ENCODE peak calls at places on chromosomes 13 and 19, in four cellular contexts. L, N, G and Y are unnamed samples.

GRCh38 chr13:24727731-24728601 is 36.0 kb upstream of the RNF17 start:
- DNase-seq in N (peak; percentile 76), G (peak; percentile 43), L (peak; percentile 54), Y (peak; percentile 68)

GRCh38 chr13:38900188-38900587 is 90.4 kb downstream of the STOML3 start:
- DNase-seq in N (no peak), G (no peak), L (no peak), Y (peak; percentile 27)

GRCh38 chr19:46791944-46792343 is 3.5 kb upstream of the SLC1A5 start:
- DNase-seq in N (no peak), L (peak; percentile 10), G (no peak), Y (no peak)

GRCh38 chr13:72463561-72463960 is 263.9 kb downstream of the MZT1 start:
- DNase-seq in N (no peak), G (no peak), L (no peak), Y (peak; percentile 46)

GRCh38 chr19:2547721-2548120 is 71.8 kb downstream of the GADD45B start:
- DNase-seq in G (no peak), L (no peak), N (no peak), Y (no peak)

GRCh38 chr13:112970552-112971287 is 1.7 kb downstream of the MCF2L start:
- DNase-seq in G (no peak), N (no peak), L (no peak), Y (no peak)

GRCh38 chr19:41088151-41088550 is at the start of gene CYP2A13:
- DNase-seq in L (no peak), G (no peak), N (no peak), Y (no peak)

GRCh38 chr19:16391301-16392055 is 66.9 kb downstream of the KLF2 start:
- DNase-seq in G (no peak), N (no peak), L (no peak), Y (no peak)

GRCh38 chr19:14677464-14677863 is 2.8 kb upstream of the ADGRE3 start:
- DNase-seq in L (no peak), N (no peak), G (no peak), Y (no peak)

GRCh38 chr19:16398530-16399241 is 73.1 kb downstream of the EPS15L1 start:
- DNase-seq in G (no peak), N (no peak), L (no peak), Y (no peak)

DNA sequence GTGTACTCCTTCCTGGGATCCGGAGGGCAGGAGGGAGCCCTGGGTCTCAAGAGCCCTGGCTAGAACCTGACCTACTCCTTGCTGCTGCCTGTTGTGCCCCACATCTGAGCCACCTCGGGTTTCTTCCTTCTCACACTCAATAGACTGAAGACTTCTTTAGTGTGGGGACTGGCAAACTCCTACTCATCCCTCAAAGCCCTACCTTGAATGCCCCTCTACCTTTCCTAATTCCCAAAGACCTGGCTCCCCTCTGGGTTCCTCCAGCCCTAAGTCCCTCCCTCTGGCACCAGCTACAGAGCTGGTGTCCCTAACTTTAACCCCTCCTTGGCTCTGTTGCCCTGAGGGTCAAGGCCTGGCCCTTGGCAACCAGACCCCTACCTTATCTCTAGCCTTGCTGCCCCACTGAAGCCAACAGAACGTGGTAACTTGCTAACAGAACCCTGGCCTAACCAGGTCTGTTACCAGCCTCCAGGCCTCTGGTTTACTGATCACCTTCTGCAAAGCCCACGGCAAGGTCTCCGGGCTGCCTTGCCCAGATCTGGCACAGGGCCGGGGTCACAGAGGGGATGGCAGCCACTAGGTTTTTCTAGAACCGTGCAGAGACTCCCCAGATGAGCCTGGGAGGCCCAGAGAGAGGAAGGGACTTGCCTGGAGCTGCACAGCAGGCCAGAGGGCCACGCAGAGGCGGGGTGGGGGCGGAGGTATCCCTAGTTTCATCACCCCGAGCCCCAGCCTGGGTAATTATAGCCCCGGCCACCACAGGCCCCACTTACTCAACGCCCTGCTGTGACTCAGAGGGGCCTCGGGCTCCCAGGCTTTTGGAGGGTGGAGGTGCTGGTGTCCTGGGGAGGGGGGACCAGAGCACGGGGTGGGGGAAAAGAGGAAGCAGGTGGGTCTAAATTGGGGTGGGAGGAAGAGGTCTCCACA is 15.3 kb downstream of the ZBTB7A start:
- DNase-seq in N (peak; percentile 44), L (no peak), G (no peak), Y (no peak)
- TF ChIP-seq BHLHE40 in N (no peak), L (no peak), G (no peak), Y (no peak)

GRCh38 chr19:4983346-4984105 is 14.6 kb downstream of the KDM4B start:
- DNase-seq in G (no peak), L (no peak), N (no peak), Y (no peak)

GRCh38 chr19:4986056-4986455 is 17.1 kb downstream of the KDM4B start:
- DNase-seq in N (no peak), G (no peak), L (no peak), Y (no peak)

GRCh38 chr19:4984106-4984380 is 15.1 kb downstream of the KDM4B start:
- DNase-seq in N (no peak), L (no peak), G (no peak), Y (no peak)

GRCh38 chr19:4985551-4985991 is 16.7 kb downstream of the KDM4B start:
- DNase-seq in G (no peak), N (no peak), L (no peak), Y (no peak)

DNA sequence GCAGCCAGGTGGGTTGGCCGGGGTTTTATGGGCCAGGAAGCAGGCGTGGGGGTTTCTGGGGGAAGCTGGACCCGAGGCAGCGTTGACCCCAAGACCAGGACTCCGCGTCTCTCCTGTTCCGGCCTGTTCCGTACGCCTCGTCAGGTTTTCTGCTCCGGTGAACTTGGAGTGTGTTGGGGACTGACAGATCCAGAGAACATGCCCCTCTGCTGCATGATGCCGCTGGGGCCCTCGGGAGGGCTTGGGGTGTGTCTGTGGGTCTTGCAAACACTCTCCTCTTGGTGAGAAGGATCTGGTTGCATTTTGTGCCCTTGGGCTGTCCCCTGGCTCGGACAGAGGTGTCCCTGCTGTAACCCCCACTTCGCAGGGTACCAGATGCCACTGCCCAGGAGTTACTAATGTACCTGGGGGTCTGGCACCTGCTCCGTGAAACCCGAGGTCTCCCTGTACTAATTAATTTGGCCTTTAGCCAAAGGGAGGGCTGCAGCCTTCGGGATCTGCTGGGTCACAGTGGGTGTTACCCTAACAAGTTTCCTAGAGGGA is 15.6 kb downstream of the KDM4B start:
- DNase-seq in G (no peak), L (no peak), N (no peak), Y (no peak)
- TF ChIP-seq FOXK2 in G (no peak), L (no peak), N (no peak), Y (no peak)

DNA sequence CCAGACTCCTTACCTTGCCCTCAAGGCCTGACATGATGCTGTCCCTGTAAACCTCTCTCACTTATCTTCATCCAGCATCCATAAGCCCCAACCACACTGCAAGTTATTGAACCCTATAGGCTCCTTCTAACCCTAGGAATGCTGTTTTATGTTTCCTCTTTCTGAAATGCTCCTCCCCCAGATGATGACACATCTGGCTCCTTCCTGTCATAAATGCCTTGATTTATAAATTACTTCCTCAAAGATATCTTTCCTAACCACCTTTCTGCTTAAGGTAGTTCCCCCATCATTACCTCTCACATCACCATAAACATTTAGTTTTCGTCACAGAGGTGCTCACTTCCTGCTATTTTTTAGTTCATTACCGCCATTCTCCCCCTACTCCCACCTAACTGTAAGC is 12.3 kb downstream of the RUBCNL start:
- DNase-seq in L (no peak), N (no peak), G (no peak), Y (no peak)
- TF ChIP-seq BHLHE40 in L (no peak), N (no peak), G (no peak), Y (no peak)

DNA sequence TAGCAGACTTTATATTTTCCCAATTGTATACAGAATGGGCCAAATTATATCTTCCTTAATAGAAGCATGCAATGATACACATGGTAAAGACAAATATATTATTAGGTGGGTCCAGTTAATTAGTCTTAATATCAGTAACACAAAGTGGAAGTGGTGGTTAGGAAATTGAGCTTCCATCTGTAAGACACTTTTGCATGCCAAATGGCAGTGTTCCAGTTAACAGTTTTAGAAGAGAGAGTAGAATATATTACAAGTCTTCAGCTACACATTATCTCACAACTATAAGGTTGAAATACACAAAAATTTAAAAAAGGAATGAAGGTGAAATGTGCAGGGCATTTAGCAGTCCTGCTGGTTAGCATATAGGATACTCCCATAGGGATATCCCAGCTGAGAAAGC is 536.5 kb downstream of the PCDH9 start:
- DNase-seq in N (no peak), G (no peak), L (no peak), Y (no peak)
- TF ChIP-seq FOXK2 in N (no peak), G (no peak), L (no peak), Y (no peak)

GRCh38 chr19:32662186-32662585 is 12.8 kb downstream of the ANKRD27 start:
- DNase-seq in G (no peak), N (no peak), L (no peak), Y (no peak)
- TF ChIP-seq BHLHE40 in G (no peak), N (no peak), L (no peak), Y (no peak)